ENCODE peak calls at places on chromosomes 2 and 18, in six cellular contexts. E is ACHN; D is IMR-90; B is caudate nucleus; R is heart left ventricle; T is stimulated activated CD4-positive, alpha-beta T cell treated with anti-CD3 and anti-CD28 coated beads, Interleukin-1b, Interleukin-23, amount 100 ng/mL, for 24 hours. S is an unnamed sample.

GRCh38 chr2:231463698-231464575 is at the start of gene NCL:
- DNase-seq in E (peak), D (peak), B (peak), R (peak), T (peak), S (peak)

GRCh38 chr2:29059612-29060011 is 14.7 kb downstream of the PCARE start:
- DNase-seq in E (no peak), D (no peak), B (no peak), R (no peak), T (no peak), S (no peak)

GRCh38 chr2:159155315-159155714 is 131.2 kb downstream of the WDSUB1 start:
- DNase-seq in E (no peak), D (no peak), B (no peak), R (no peak), T (no peak), S (peak)

GRCh38 chr2:131046580-131047274 is 46.5 kb downstream of the FAM168B start:
- DNase-seq in E (no peak), D (no peak), B (no peak), R (no peak), T (no peak), S (no peak)

GRCh38 chr18:42174909-42175308 is 219.9 kb downstream of the PIK3C3 start:
- DNase-seq in E (peak), D (no peak), B (no peak), R (no peak), T (no peak), S (no peak)

GRCh38 chr18:79934311-79935097 is 16.9 kb downstream of the SLC66A2 start:
- DNase-seq in E (no peak), D (no peak), B (no peak), R (peak), T (no peak), S (no peak)

GRCh38 chr18:24584205-24584604 is 123.8 kb downstream of the HRH4 start:
- DNase-seq in E (no peak), D (no peak), B (no peak), R (no peak), T (no peak), S (no peak)

GRCh38 chr2:207332473-207333212 is 166.9 kb upstream of the KLF7 start:
- DNase-seq in E (no peak), D (peak), B (no peak), R (no peak), T (no peak), S (no peak)

GRCh38 chr2:127913808-127914457 is 28.2 kb upstream of the AMMECR1L start:
- DNase-seq in E (no peak), D (no peak), B (no peak), R (no peak), T (no peak), S (peak)

GRCh38 chr18:24928479-24928878 is 423.5 kb downstream of the ZNF521 start:
- DNase-seq in E (no peak), D (no peak), B (no peak), R (no peak), T (no peak), S (no peak)

GRCh38 chr2:4552099-4552498 is 848.7 kb downstream of the DCDC2C start:
- DNase-seq in E (no peak), D (no peak), B (no peak), R (no peak), T (no peak), S (no peak)

GRCh38 chr2:239793851-239794250 is 231.3 kb downstream of the NDUFA10 start:
- DNase-seq in E (no peak), D (no peak), B (no peak), R (no peak), T (no peak), S (no peak)

GRCh38 chr18:35770360-35770759 is 188.8 kb downstream of the GALNT1 start:
- DNase-seq in E (no peak), D (no peak), B (no peak), R (no peak), T (no peak), S (no peak)

GRCh38 chr2:187158452-187158851 is 289.6 kb downstream of the CALCRL start:
- DNase-seq in E (no peak), D (no peak), B (no peak), R (no peak), T (no peak), S (no peak)

GRCh38 chr18:25278415-25278814 is 73.6 kb downstream of the ZNF521 start:
- DNase-seq in E (no peak), D (peak), B (no peak), R (no peak), T (no peak), S (no peak)

GRCh38 chr2:162062559-162062958 is 11.5 kb downstream of the DPP4 start:
- DNase-seq in E (no peak), D (no peak), B (no peak), R (no peak), T (no peak), S (no peak)

GRCh38 chr2:8853406-8853805 is 16.0 kb upstream of the KIDINS220 start:
- DNase-seq in E (no peak), D (no peak), B (no peak), R (no peak), T (no peak), S (no peak)

GRCh38 chr2:217714268-217714643 is 288.5 kb downstream of the TNS1 start:
- DNase-seq in E (no peak), D (peak), B (peak), R (peak), T (no peak), S (peak)

GRCh38 chr18:80147037-80147417 is 38.0 kb downstream of the ADNP2 start:
- DNase-seq in E (no peak), D (no peak), B (no peak), R (no peak), T (no peak), S (no peak)

GRCh38 chr2:128286905-128287779 is 31.5 kb downstream of the HS6ST1 start:
- DNase-seq in E (no peak), D (no peak), B (no peak), R (peak), T (no peak), S (no peak)

GRCh38 chr2:234333168-234334130 is 163.4 kb downstream of the ARL4C start:
- DNase-seq in E (no peak), D (no peak), B (no peak), R (no peak), T (no peak), S (no peak)

GRCh38 chr2:142989276-142990204 is 112.1 kb downstream of the KYNU start:
- DNase-seq in E (peak), D (peak), B (no peak), R (no peak), T (no peak), S (no peak)

GRCh38 chr2:239000089-239000488 is 152.2 kb downstream of the TWIST2 start:
- DNase-seq in E (no peak), D (no peak), B (no peak), R (no peak), T (no peak), S (no peak)

GRCh38 chr2:768484-768883 is 91.3 kb upstream of the TMEM18 start:
- DNase-seq in E (no peak), D (no peak), B (no peak), R (no peak), T (no peak), S (no peak)

GRCh38 chr18:77129150-77129551 is 3.4 kb downstream of the MBP start:
- DNase-seq in E (peak), D (peak), B (no peak), R (no peak), T (no peak), S (no peak)

GRCh38 chr2:223203971-223204370 is 152.0 kb downstream of the KCNE4 start:
- DNase-seq in E (no peak), D (peak), B (no peak), R (no peak), T (no peak), S (no peak)

GRCh38 chr2:20599001-20599600 is 51.8 kb downstream of the HS1BP3 start:
- DNase-seq in E (no peak), D (no peak), B (no peak), R (peak), T (no peak), S (no peak)

GRCh38 chr2:118003396-118003824 is 10.5 kb downstream of the CCDC93 start:
- DNase-seq in E (peak), D (peak), B (no peak), R (no peak), T (no peak), S (peak)

GRCh38 chr2:14661163-14661562 is 28.6 kb downstream of the LRATD1 start:
- DNase-seq in E (no peak), D (no peak), B (no peak), R (no peak), T (no peak), S (no peak)

GRCh38 chr18:71529708-71530303 is 1014.3 kb downstream of the CBLN2 start:
- DNase-seq in E (no peak), D (no peak), B (no peak), R (no peak), T (no peak), S (peak)

GRCh38 chr2:78864205-78864604 is 161.3 kb upstream of the REG3G start:
- DNase-seq in E (no peak), D (no peak), B (no peak), R (no peak), T (no peak), S (no peak)

GRCh38 chr2:13543550-13543949 is 826.8 kb downstream of the TRIB2 start:
- DNase-seq in E (no peak), D (no peak), B (no peak), R (no peak), T (no peak), S (no peak)

GRCh38 chr2:216108310-216108966 is 710 bp upstream of the XRCC5 start:
- DNase-seq in E (no peak), D (no peak), B (no peak), R (no peak), T (no peak), S (no peak)

GRCh38 chr2:29765711-29766110 is 155.7 kb downstream of the ALK start:
- DNase-seq in E (no peak), D (peak), B (no peak), R (no peak), T (no peak), S (no peak)

S was measured in Calu3.